ENCODE peak calls at places on chromosomes 6 and 20, in ten cellular contexts. G, E, Z, L, O, F, Q, X, N and D are unnamed samples. For H3K36me3, the result is how much of the 10 kb centered on the place peaks cover.

GRCh38 chr20:37882961-37883712 is 19.8 kb upstream of the VSTM2L start:
- DNase-seq in L (no peak), N (no peak), Q (no peak), G (peak), Z (no peak), O (no peak), X (no peak), E (no peak), F (no peak), D (no peak)

GRCh38 chr20:62924567-62925419 is 1.5 kb downstream of the DIDO1 start:
- DNase-seq in X (no peak), O (no peak), F (peak), E (no peak), Q (peak), Z (no peak), G (no peak), L (peak), N (no peak), D (no peak)

GRCh38 chr20:47258745-47259695 is 97.5 kb downstream of the ZMYND8 start:
- DNase-seq in F (no peak), G (no peak), X (no peak), E (no peak), Z (peak), O (no peak), N (peak), Q (no peak), L (peak), D (no peak)

GRCh38 chr20:6851136-6851535 is 83.7 kb downstream of the BMP2 start:
- DNase-seq in E (no peak), N (no peak), G (no peak), F (no peak), Q (no peak), X (no peak), L (no peak), O (no peak), Z (no peak), D (no peak)

GRCh38 chr6:4256969-4257368 is 121.6 kb upstream of the ECI2 start:
- DNase-seq in X (no peak), N (no peak), G (no peak), L (peak), Q (no peak), E (no peak), O (no peak), Z (no peak), F (no peak), D (no peak)

GRCh38 chr20:63181226-63181625 is 34.7 kb downstream of the YTHDF1 start:
- DNase-seq in L (no peak), N (no peak), F (no peak), X (no peak), G (no peak), Q (no peak), E (no peak), O (no peak), Z (no peak), D (no peak)

GRCh38 chr6:151738960-151739359 is 68.5 kb upstream of the ESR1 start:
- DNase-seq in E (no peak), L (no peak), G (no peak), Z (no peak), Q (peak), O (no peak), N (no peak), F (no peak), X (no peak), D (no peak)

GRCh38 chr20:6533828-6534388 is 233.6 kb upstream of the BMP2 start:
- DNase-seq in X (no peak), L (peak), G (no peak), Q (no peak), N (no peak), Z (no peak), E (no peak), F (no peak), O (no peak), D (no peak)

GRCh38 chr20:35329435-35330139 is 37.4 kb upstream of the FAM83C start:
- DNase-seq in Q (peak), O (no peak), X (no peak), Z (no peak), N (no peak), F (peak), L (peak), E (no peak), G (peak), D (peak)

GRCh38 chr6:36727491-36728021 is 29.9 kb downstream of the RAB44 start:
- DNase-seq in E (no peak), F (no peak), L (peak), N (no peak), Z (no peak), G (peak), X (no peak), O (no peak), Q (no peak), D (no peak)

GRCh38 chr20:270517-270916 is 13.0 kb downstream of the DEFB132 start:
- DNase-seq in L (no peak), X (no peak), E (no peak), O (no peak), G (no peak), Z (no peak), N (no peak), F (peak), Q (no peak), D (no peak)

GRCh38 chr6:41344865-41345264 is 9.5 kb downstream of the NCR2 start:
- DNase-seq in G (no peak), Z (no peak), X (no peak), Q (no peak), N (no peak), L (no peak), E (no peak), O (no peak), F (no peak), D (no peak)

GRCh38 chr20:16013631-16014030 is 559.6 kb downstream of the KIF16B start:
- DNase-seq in G (no peak), X (no peak), L (no peak), E (no peak), Q (peak), O (no peak), Z (no peak), N (no peak), F (no peak), D (no peak)

GRCh38 chr6:36820700-36821580 is 18.3 kb downstream of the CPNE5 start:
- DNase-seq in E (no peak), Q (no peak), L (peak), X (no peak), O (no peak), G (peak), N (no peak), F (peak), Z (no peak), D (peak)

GRCh38 chr6:79180082-79180481 is 54.4 kb downstream of the HMGN3 start:
- DNase-seq in L (no peak), Q (no peak), X (no peak), E (no peak), N (no peak), G (no peak), F (no peak), Z (no peak), O (no peak), D (no peak)

GRCh38 chr20:10792291-10792690 is 118.5 kb upstream of the JAG1 start:
- DNase-seq in O (no peak), X (no peak), Q (no peak), G (no peak), L (no peak), N (no peak), E (no peak), Z (no peak), F (no peak), D (no peak)

GRCh38 chr20:63900373-63900772 is 5.4 kb downstream of the DNAJC5 start:
- DNase-seq in E (no peak), Q (no peak), L (no peak), Z (no peak), N (no peak), G (no peak), F (no peak), X (no peak), O (no peak), D (no peak)

GRCh38 chr20:53434662-53435061 is 159.0 kb downstream of the ZNF217 start:
- DNase-seq in F (no peak), Z (no peak), Q (no peak), N (no peak), G (no peak), X (no peak), O (no peak), L (no peak), E (no peak), D (no peak)

GRCh38 chr6:21666788-21667681 is 73.5 kb downstream of the SOX4 start:
- DNase-seq in Q (no peak), E (no peak), X (no peak), N (no peak), G (no peak), L (no peak), F (peak), O (no peak), Z (no peak), D (peak)

GRCh38 chr20:50930139-50931047 is 844 bp downstream of the ADNP start:
- DNase-seq in Q (peak), O (peak), N (no peak), X (peak), G (peak), L (no peak), E (peak), F (peak), Z (no peak), D (peak)

GRCh38 chr6:135944120-135944519 is 92.6 kb downstream of the PDE7B start:
- DNase-seq in N (no peak), F (no peak), Z (no peak), O (no peak), G (peak), X (no peak), E (no peak), Q (no peak), L (no peak), D (no peak)

GRCh38 chr20:22584922-22585785 is 782 bp upstream of the FOXA2 start:
- DNase-seq in L (no peak), Z (no peak), Q (no peak), E (no peak), O (no peak), G (no peak), X (no peak), N (no peak), F (peak), D (peak)

GRCh38 chr6:108707328-108707976 is 140.8 kb upstream of the ARMC2 start:
- DNase-seq in Z (no peak), F (no peak), G (no peak), X (no peak), E (no peak), O (no peak), Q (no peak), L (peak), N (no peak), D (peak)

GRCh38 chr6:135380793-135381192 is 116.7 kb downstream of the AHI1 start:
- DNase-seq in N (no peak), F (no peak), Q (no peak), G (no peak), E (no peak), L (no peak), X (no peak), O (no peak), Z (no peak), D (no peak)

GRCh38 chr6:137234505-137234863 is 15.3 kb upstream of the IFNGR1 start:
- DNase-seq in E (no peak), O (no peak), Q (no peak), Z (no peak), G (no peak), X (no peak), L (no peak), N (no peak), F (no peak), D (no peak)

GRCh38 chr6:85464260-85464644 is 14.4 kb downstream of the NT5E start:
- DNase-seq in Z (no peak), F (peak), E (peak), X (no peak), O (peak), L (peak), Q (no peak), G (no peak), N (peak), D (no peak)

GRCh38 chr6:39941138-39941537 is 6.9 kb upstream of the MOCS1 start:
- DNase-seq in G (no peak), N (no peak), Q (no peak), F (no peak), X (no peak), L (no peak), O (no peak), Z (no peak), E (no peak), D (no peak)

GRCh38 chr6:3237761-3238662 is 10.6 kb upstream of the TUBB2B start:
- DNase-seq in G (no peak), Q (no peak), E (peak), N (no peak), Z (no peak), F (peak), O (no peak), L (no peak), X (no peak), D (peak)

GRCh38 chr20:42483694-42484303 is 705.9 kb downstream of the PTPRT start:
- DNase-seq in L (no peak), X (peak), E (no peak), Q (peak), O (no peak), Z (no peak), G (peak), F (peak), N (no peak), D (peak)

GRCh38 chr6:108562503-108562993 is 1.8 kb downstream of the FOXO3 start:
- DNase-seq in E (peak), L (peak), F (peak), Z (peak), N (peak), Q (no peak), G (peak), O (peak), X (peak), D (peak)

GRCh38 chr20:54004397-54004940 is 65.9 kb downstream of the BCAS1 start:
- DNase-seq in Z (no peak), G (no peak), O (no peak), E (no peak), X (no peak), F (no peak), L (no peak), Q (no peak), N (no peak), D (no peak)

GRCh38 chr6:47714802-47715201 is 16.4 kb downstream of the ADGRF4 start:
- DNase-seq in X (no peak), O (no peak), G (no peak), N (no peak), E (no peak), Z (no peak), F (no peak), Q (no peak), L (no peak), D (no peak)

GRCh38 chr6:167145468-167145867 is 12.3 kb downstream of the GPR31 start:
- DNase-seq in O (no peak), Z (no peak), N (no peak), E (no peak), G (no peak), Q (no peak), L (no peak), F (no peak), X (no peak), D (no peak)

GRCh38 chr20:48054051-48054450 is 268.8 kb upstream of the SULF2 start:
- DNase-seq in E (no peak), O (no peak), F (no peak), L (no peak), N (no peak), X (no peak), G (no peak), Q (no peak), Z (no peak), D (no peak)

GRCh38 chr6:27834384-27834783 is 77.8 kb downstream of the OR2B2 start:
- DNase-seq in N (no peak), G (no peak), X (no peak), Z (no peak), O (no peak), F (no peak), E (no peak), L (no peak), Q (no peak), D (no peak)

GRCh38 chr6:33273924-33274902 is 2.3 kb downstream of the RPS18 start:
- DNase-seq in X (no peak), Q (peak), G (no peak), Z (no peak), N (no peak), O (no peak), E (peak), F (no peak), L (no peak), D (no peak)
- H3K36me3 ChIP-seq in X (half or more), Q (under half), G (half or more), Z (under half), N (under half), O (under half), E (under half), F (half or more), L (under half), D (under half)

DNA sequence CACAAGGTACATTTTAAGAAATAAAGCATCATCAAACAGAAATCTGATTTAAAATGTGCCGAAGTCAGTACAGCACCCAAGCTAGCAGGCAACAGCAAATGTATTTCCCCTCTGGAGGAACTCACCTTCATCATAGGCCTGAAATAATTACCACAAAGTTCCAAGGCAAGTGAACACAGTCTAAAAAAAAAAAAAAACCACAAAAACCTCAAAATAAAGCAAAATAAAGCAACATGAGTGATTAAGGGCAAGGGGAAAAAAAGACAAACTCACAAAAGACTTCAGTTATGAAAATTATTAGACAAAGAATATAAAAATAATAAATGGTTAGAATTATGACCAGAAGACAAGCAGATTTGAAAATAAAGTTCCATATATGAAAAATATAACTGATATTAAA is 10.4 kb downstream of the GPR63 start:
- DNase-seq in Z (no peak), F (no peak), G (no peak), Q (no peak), N (no peak), X (no peak), L (no peak), O (no peak), E (no peak), D (no peak)
- H3K36me3 ChIP-seq in Z (under half), F (under half), G (under half), Q (under half), N (under half), X (under half), L (under half), O (under half), E (under half), D (under half)

GRCh38 chr20:3922983-3923339 is 33.8 kb downstream of the PANK2 start:
- DNase-seq in N (no peak), Q (no peak), G (no peak), F (no peak), X (no peak), Z (no peak), E (no peak), O (no peak), L (no peak), D (no peak)
- H3K36me3 ChIP-seq in N (under half), Q (under half), G (half or more), F (half or more), X (half or more), Z (half or more), E (under half), O (under half), L (under half), D (under half)

GRCh38 chr20:18488301-18488700 is 8.7 kb downstream of the RBBP9 start:
- DNase-seq in Z (no peak), L (no peak), Q (no peak), X (no peak), F (no peak), O (no peak), N (no peak), G (no peak), E (no peak), D (no peak)
- H3K36me3 ChIP-seq in Z (half or more), L (under half), Q (under half), X (half or more), F (half or more), O (under half), N (under half), G (half or more), E (under half), D (under half)

DNA sequence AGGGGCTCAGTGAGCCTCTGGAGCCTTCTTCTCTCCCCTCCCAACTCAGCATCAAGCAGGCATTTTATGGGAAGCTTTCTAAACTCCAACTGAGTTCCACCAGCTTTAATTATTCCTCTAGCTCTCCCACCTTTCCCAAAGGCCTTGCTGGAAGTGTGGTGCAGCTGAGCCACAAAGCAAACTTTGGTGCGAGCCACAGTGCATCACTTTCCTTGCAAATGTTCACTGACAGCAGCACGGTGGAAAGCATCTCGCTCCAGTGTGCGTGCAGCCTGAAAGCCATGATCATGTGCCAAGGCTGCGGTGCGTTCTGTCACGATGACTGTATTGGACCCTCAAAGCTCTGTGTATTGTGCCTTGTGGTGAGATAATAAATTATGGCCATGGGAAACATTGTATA is 78.8 kb downstream of the ASXL1 start:
- DNase-seq in O (no peak), N (no peak), Q (no peak), X (no peak), Z (no peak), F (peak), E (no peak), G (no peak), L (no peak), D (peak)
- H3K36me3 ChIP-seq in O (half or more), N (under half), Q (under half), X (half or more), Z (half or more), F (half or more), E (under half), G (half or more), L (half or more), D (under half)

DNA sequence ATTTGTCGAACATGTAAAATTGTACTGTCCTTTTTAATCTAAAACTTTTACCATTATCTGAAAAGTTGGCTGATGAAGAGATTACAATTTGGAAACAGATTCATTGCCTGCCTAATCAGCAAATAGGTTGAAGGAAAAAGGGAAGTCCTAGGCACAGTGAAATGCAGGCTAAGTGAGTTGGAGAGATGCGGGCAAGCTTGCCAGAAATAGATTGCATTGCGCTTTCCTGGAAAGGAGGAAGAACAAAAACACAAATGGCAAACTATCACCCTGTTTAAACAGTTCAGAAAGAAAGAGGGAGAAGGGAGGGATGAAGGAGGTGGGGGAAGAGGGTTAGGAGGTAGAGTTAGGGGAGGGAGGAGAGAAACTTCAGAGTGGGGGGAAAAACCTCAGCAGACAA is 465.1 kb downstream of the TFAP2B start:
- DNase-seq in N (no peak), G (no peak), O (no peak), Z (no peak), X (no peak), E (no peak), L (no peak), F (no peak), Q (no peak), D (no peak)
- H3K36me3 ChIP-seq in N (under half), G (under half), O (under half), Z (under half), X (under half), E (under half), L (under half), F (under half), Q (under half), D (under half)